ENCODE peak calls at places on chromosomes 3 and 15, in eight cellular contexts. One of them, this sample, is unnamed.

GRCh38 chr3:28504945-28505344 is 156.3 kb upstream of the AZI2 start:
- DNase-seq in HFF-Myc: no peak
- DNase-seq in lower lobe of right lung: no peak
- DNase-seq in astrocyte of the cerebellum: no peak
- DNase-seq in ovary: no peak
- DNase-seq in adipocyte: no peak
- DNase-seq in right lobe of liver: no peak
- DNase-seq in IMR-90: no peak
- DNase-seq in this sample: no peak

GRCh38 chr15:88989578-88989977 is 76.4 kb upstream of the MFGE8 start:
- DNase-seq in lower lobe of right lung: no peak
- DNase-seq in right lobe of liver: no peak
- DNase-seq in IMR-90: peak; percentile 94
- DNase-seq in HFF-Myc: no peak
- DNase-seq in ovary: no peak
- DNase-seq in adipocyte: peak; percentile 66
- DNase-seq in astrocyte of the cerebellum: no peak
- DNase-seq in this sample: no peak

GRCh38 chr15:53378096-53378620 is 381.3 kb downstream of the WDR72 start:
- DNase-seq in HFF-Myc: no peak
- DNase-seq in right lobe of liver: no peak
- DNase-seq in lower lobe of right lung: no peak
- DNase-seq in adipocyte: no peak
- DNase-seq in IMR-90: no peak
- DNase-seq in astrocyte of the cerebellum: no peak
- DNase-seq in ovary: no peak
- DNase-seq in this sample: no peak

GRCh38 chr15:69119692-69120395 is 40.6 kb upstream of the GLCE start:
- DNase-seq in HFF-Myc: no peak
- DNase-seq in astrocyte of the cerebellum: no peak
- DNase-seq in lower lobe of right lung: no peak
- DNase-seq in right lobe of liver: no peak
- DNase-seq in adipocyte: no peak
- DNase-seq in IMR-90: no peak
- DNase-seq in ovary: no peak
- DNase-seq in this sample: no peak

GRCh38 chr3:152279474-152279873 is 10.7 kb downstream of the MBNL1 start:
- DNase-seq in astrocyte of the cerebellum: no peak
- DNase-seq in HFF-Myc: no peak
- DNase-seq in adipocyte: no peak
- DNase-seq in IMR-90: no peak
- DNase-seq in right lobe of liver: no peak
- DNase-seq in ovary: no peak
- DNase-seq in lower lobe of right lung: no peak
- DNase-seq in this sample: no peak

GRCh38 chr3:37590328-37591079 is 271.2 kb upstream of the CTDSPL start:
- DNase-seq in astrocyte of the cerebellum: no peak
- DNase-seq in lower lobe of right lung: no peak
- DNase-seq in right lobe of liver: no peak
- DNase-seq in HFF-Myc: no peak
- DNase-seq in ovary: peak; percentile 30
- DNase-seq in adipocyte: no peak
- DNase-seq in IMR-90: no peak
- DNase-seq in this sample: peak; percentile 83

GRCh38 chr3:87436781-87437543 is 160.6 kb upstream of the POU1F1 start:
- DNase-seq in right lobe of liver: no peak
- DNase-seq in lower lobe of right lung: no peak
- DNase-seq in HFF-Myc: no peak
- DNase-seq in astrocyte of the cerebellum: peak; percentile 47
- DNase-seq in IMR-90: no peak
- DNase-seq in adipocyte: peak; percentile 70
- DNase-seq in ovary: no peak
- DNase-seq in this sample: no peak

GRCh38 chr15:98609144-98609852 is 39.0 kb upstream of the IGF1R start:
- DNase-seq in right lobe of liver: no peak
- DNase-seq in adipocyte: peak; percentile 47
- DNase-seq in astrocyte of the cerebellum: peak; percentile 42
- DNase-seq in ovary: no peak
- DNase-seq in HFF-Myc: peak; percentile 58
- DNase-seq in IMR-90: peak; percentile 40
- DNase-seq in lower lobe of right lung: no peak
- DNase-seq in this sample: no peak

GRCh38 chr3:65871305-65872141 is 167.2 kb downstream of the MAGI1 start:
- DNase-seq in ovary: peak; percentile 39
- DNase-seq in IMR-90: peak; percentile 26
- DNase-seq in adipocyte: no peak
- DNase-seq in astrocyte of the cerebellum: no peak
- DNase-seq in right lobe of liver: peak; percentile 79
- DNase-seq in HFF-Myc: no peak
- DNase-seq in lower lobe of right lung: peak; percentile 64
- DNase-seq in this sample: peak; percentile 33

GRCh38 chr3:195698325-195699147 is 22.2 kb upstream of the MUC20 start:
- DNase-seq in astrocyte of the cerebellum: no peak
- DNase-seq in IMR-90: no peak
- DNase-seq in ovary: no peak
- DNase-seq in lower lobe of right lung: no peak
- DNase-seq in adipocyte: no peak
- DNase-seq in HFF-Myc: no peak
- DNase-seq in right lobe of liver: no peak
- DNase-seq in this sample: no peak

GRCh38 chr3:183050706-183051105 is 48.6 kb downstream of the MCCC1 start:
- DNase-seq in ovary: no peak
- DNase-seq in adipocyte: no peak
- DNase-seq in IMR-90: no peak
- DNase-seq in HFF-Myc: no peak
- DNase-seq in astrocyte of the cerebellum: no peak
- DNase-seq in right lobe of liver: no peak
- DNase-seq in lower lobe of right lung: no peak
- DNase-seq in this sample: no peak

GRCh38 chr3:170869645-170870593 is at the start of gene RPL22L1:
- DNase-seq in astrocyte of the cerebellum: peak; percentile 85
- DNase-seq in HFF-Myc: peak; percentile 94
- DNase-seq in lower lobe of right lung: peak; percentile 97
- DNase-seq in adipocyte: peak; percentile 98
- DNase-seq in IMR-90: peak; percentile 95
- DNase-seq in ovary: peak; percentile 93
- DNase-seq in right lobe of liver: peak; percentile 96
- DNase-seq in this sample: peak; percentile 98

GRCh38 chr3:15794303-15794771 is 3.4 kb downstream of the ANKRD28 start:
- DNase-seq in right lobe of liver: no peak
- DNase-seq in IMR-90: peak; percentile 87
- DNase-seq in lower lobe of right lung: no peak
- DNase-seq in ovary: no peak
- DNase-seq in adipocyte: peak; percentile 84
- DNase-seq in HFF-Myc: peak; percentile 61
- DNase-seq in astrocyte of the cerebellum: no peak
- DNase-seq in this sample: no peak

GRCh38 chr3:67605377-67605776 is 49.0 kb downstream of the SUCLG2 start:
- DNase-seq in HFF-Myc: peak; percentile 33
- DNase-seq in right lobe of liver: no peak
- DNase-seq in ovary: no peak
- DNase-seq in astrocyte of the cerebellum: peak; percentile 62
- DNase-seq in IMR-90: peak; percentile 83
- DNase-seq in adipocyte: peak; percentile 73
- DNase-seq in lower lobe of right lung: no peak
- DNase-seq in this sample: no peak
- H3K4me3 ChIP-seq in HFF-Myc: no peak overlapping the region
- H3K4me3 ChIP-seq in right lobe of liver: no peak overlapping the region
- H3K4me3 ChIP-seq in ovary: no peak overlapping the region
- H3K4me3 ChIP-seq in astrocyte of the cerebellum: no peak overlapping the region
- H3K4me3 ChIP-seq in IMR-90: no peak overlapping the region
- H3K4me3 ChIP-seq in adipocyte: no peak overlapping the region
- H3K4me3 ChIP-seq in lower lobe of right lung: no peak overlapping the region
- H3K4me3 ChIP-seq in this sample: no peak overlapping the region

GRCh38 chr3:162973518-162973917 is 1476.9 kb downstream of the OTOL1 start:
- DNase-seq in HFF-Myc: no peak
- DNase-seq in adipocyte: no peak
- DNase-seq in right lobe of liver: no peak
- DNase-seq in IMR-90: no peak
- DNase-seq in ovary: no peak
- DNase-seq in astrocyte of the cerebellum: no peak
- DNase-seq in lower lobe of right lung: no peak
- DNase-seq in this sample: no peak
- H3K4me3 ChIP-seq in HFF-Myc: no peak overlapping the region
- H3K4me3 ChIP-seq in adipocyte: no peak overlapping the region
- H3K4me3 ChIP-seq in right lobe of liver: no peak overlapping the region
- H3K4me3 ChIP-seq in IMR-90: no peak overlapping the region
- H3K4me3 ChIP-seq in ovary: no peak overlapping the region
- H3K4me3 ChIP-seq in astrocyte of the cerebellum: no peak overlapping the region
- H3K4me3 ChIP-seq in lower lobe of right lung: no peak overlapping the region
- H3K4me3 ChIP-seq in this sample: no peak overlapping the region

DNA sequence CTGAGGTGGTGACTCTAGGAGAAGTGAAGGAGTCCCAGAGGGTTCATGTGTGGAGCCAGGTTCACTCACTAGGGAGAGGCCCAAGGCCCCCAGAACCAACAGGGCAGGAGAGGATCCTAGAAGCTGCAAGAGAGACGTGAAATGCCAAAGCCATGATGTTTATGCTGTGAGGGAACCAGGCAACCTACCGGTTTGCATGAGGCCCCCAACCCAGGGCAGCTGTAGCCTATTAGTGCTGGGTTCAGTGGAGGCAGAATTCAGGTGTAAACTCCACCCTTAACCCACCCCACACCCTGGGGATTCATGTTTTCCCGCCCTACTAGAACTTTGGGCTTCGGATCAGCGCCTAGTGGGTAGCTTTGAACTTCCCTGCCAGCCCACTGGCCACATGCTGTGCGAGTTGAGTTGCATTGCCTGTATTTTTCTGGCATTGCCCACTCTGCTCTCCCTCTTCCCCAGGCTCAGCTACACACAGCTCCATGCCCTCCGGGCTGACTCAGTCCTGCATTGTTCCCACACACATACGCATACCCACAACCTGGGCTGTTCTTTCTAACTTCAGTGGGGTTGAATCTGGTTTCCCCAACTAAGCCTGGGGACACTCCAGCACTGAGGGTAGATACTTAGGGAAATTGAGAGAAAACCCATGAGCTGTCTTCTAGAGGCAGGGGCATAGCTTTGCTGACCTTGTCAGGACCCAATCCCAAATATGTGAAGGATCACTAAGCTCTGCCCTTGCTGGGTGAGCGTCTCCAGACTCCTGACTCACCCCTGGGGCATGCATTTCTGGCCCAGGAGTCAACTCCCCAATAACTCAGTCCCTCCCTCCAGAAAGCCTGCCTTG is 2.0 kb upstream of the ZBTB47 start:
- DNase-seq in adipocyte: peak; percentile 76
- DNase-seq in right lobe of liver: no peak
- DNase-seq in ovary: no peak
- DNase-seq in astrocyte of the cerebellum: no peak
- DNase-seq in HFF-Myc: no peak
- DNase-seq in IMR-90: peak; percentile 56
- DNase-seq in lower lobe of right lung: no peak
- DNase-seq in this sample: no peak
- H3K4me3 ChIP-seq in adipocyte: peak overlapping the region; percentile 82
- H3K4me3 ChIP-seq in right lobe of liver: no peak overlapping the region
- H3K4me3 ChIP-seq in ovary: no peak overlapping the region
- H3K4me3 ChIP-seq in astrocyte of the cerebellum: peak overlapping the region; percentile 11
- H3K4me3 ChIP-seq in HFF-Myc: no peak overlapping the region
- H3K4me3 ChIP-seq in IMR-90: no peak overlapping the region
- H3K4me3 ChIP-seq in lower lobe of right lung: no peak overlapping the region
- H3K4me3 ChIP-seq in this sample: no peak overlapping the region

DNA sequence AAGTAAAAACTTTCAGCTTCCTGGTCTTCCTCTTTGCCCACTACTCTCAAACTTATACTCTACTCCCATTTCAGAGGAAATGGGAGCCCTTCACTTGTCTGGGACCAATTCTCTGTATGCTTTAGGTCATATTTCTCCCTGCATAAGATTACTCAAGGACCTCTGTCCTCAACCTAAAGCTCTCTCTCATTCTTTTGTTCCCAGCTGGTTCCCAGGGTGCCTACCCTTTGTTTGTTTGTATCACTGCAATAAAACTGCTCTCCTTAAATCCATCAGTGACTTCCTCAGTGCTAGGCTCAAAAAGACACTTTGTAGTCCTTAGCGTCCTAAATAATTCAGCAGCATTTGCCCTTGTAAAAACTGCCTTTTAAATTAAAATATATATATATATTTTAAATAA is 2.9 kb downstream of the NGRN start:
- DNase-seq in IMR-90: no peak
- DNase-seq in lower lobe of right lung: no peak
- DNase-seq in HFF-Myc: no peak
- DNase-seq in right lobe of liver: no peak
- DNase-seq in astrocyte of the cerebellum: no peak
- DNase-seq in ovary: no peak
- DNase-seq in adipocyte: no peak
- DNase-seq in this sample: no peak
- H3K4me3 ChIP-seq in IMR-90: no peak overlapping the region
- H3K4me3 ChIP-seq in lower lobe of right lung: peak overlapping the region; percentile 7
- H3K4me3 ChIP-seq in HFF-Myc: peak overlapping the region; percentile 83
- H3K4me3 ChIP-seq in right lobe of liver: no peak overlapping the region
- H3K4me3 ChIP-seq in astrocyte of the cerebellum: no peak overlapping the region
- H3K4me3 ChIP-seq in ovary: no peak overlapping the region
- H3K4me3 ChIP-seq in adipocyte: peak overlapping the region; percentile 24
- H3K4me3 ChIP-seq in this sample: no peak overlapping the region

GRCh38 chr3:122245513-122246174 is 62.2 kb downstream of the CASR start:
- DNase-seq in astrocyte of the cerebellum: no peak
- DNase-seq in IMR-90: peak; percentile 78
- DNase-seq in adipocyte: peak; percentile 45
- DNase-seq in ovary: no peak
- DNase-seq in right lobe of liver: no peak
- DNase-seq in HFF-Myc: no peak
- DNase-seq in lower lobe of right lung: no peak
- DNase-seq in this sample: no peak

GRCh38 chr3:122251428-122251827 is 68.0 kb downstream of the CASR start:
- DNase-seq in right lobe of liver: no peak
- DNase-seq in HFF-Myc: no peak
- DNase-seq in IMR-90: no peak
- DNase-seq in adipocyte: no peak
- DNase-seq in ovary: no peak
- DNase-seq in lower lobe of right lung: no peak
- DNase-seq in astrocyte of the cerebellum: no peak
- DNase-seq in this sample: no peak

GRCh38 chr3:122247087-122247824 is 63.8 kb downstream of the CASR start:
- DNase-seq in ovary: no peak
- DNase-seq in HFF-Myc: no peak
- DNase-seq in IMR-90: no peak
- DNase-seq in adipocyte: no peak
- DNase-seq in astrocyte of the cerebellum: no peak
- DNase-seq in right lobe of liver: no peak
- DNase-seq in lower lobe of right lung: no peak
- DNase-seq in this sample: no peak

GRCh38 chr3:122246214-122246613 is 62.7 kb downstream of the CASR start:
- DNase-seq in astrocyte of the cerebellum: peak; percentile 5
- DNase-seq in ovary: no peak
- DNase-seq in HFF-Myc: no peak
- DNase-seq in lower lobe of right lung: no peak
- DNase-seq in IMR-90: peak; percentile 20
- DNase-seq in adipocyte: peak; percentile 25
- DNase-seq in right lobe of liver: no peak
- DNase-seq in this sample: no peak

GRCh38 chr3:122247825-122248185 is 64.3 kb downstream of the CASR start:
- DNase-seq in IMR-90: peak; percentile 13
- DNase-seq in right lobe of liver: no peak
- DNase-seq in astrocyte of the cerebellum: no peak
- DNase-seq in adipocyte: peak; percentile 13
- DNase-seq in lower lobe of right lung: no peak
- DNase-seq in ovary: no peak
- DNase-seq in HFF-Myc: no peak
- DNase-seq in this sample: no peak
- H3K4me3 ChIP-seq in IMR-90: no peak overlapping the region
- H3K4me3 ChIP-seq in right lobe of liver: no peak overlapping the region
- H3K4me3 ChIP-seq in astrocyte of the cerebellum: no peak overlapping the region
- H3K4me3 ChIP-seq in adipocyte: no peak overlapping the region
- H3K4me3 ChIP-seq in lower lobe of right lung: no peak overlapping the region
- H3K4me3 ChIP-seq in ovary: no peak overlapping the region
- H3K4me3 ChIP-seq in HFF-Myc: no peak overlapping the region
- H3K4me3 ChIP-seq in this sample: no peak overlapping the region

This sample was measured in right cardiac atrium.